ENCODE peak calls at places on chromosomes 7 and 10, in five cellular contexts. One of them, this sample, is unnamed.

GRCh38 chr7:23246540-23246939 is at the start of gene GPNMB:
- DNase-seq in left ventricle myocardium inferior: no peak
- DNase-seq in CD4-positive, alpha-beta T cell: no peak
- DNase-seq in gastrocnemius medialis: peak
- DNase-seq in heart right ventricle: peak
- DNase-seq in this sample: no peak

GRCh38 chr10:29022513-29022912 is 266.4 kb upstream of the LYZL1 start:
- DNase-seq in heart right ventricle: no peak
- DNase-seq in CD4-positive, alpha-beta T cell: no peak
- DNase-seq in left ventricle myocardium inferior: no peak
- DNase-seq in gastrocnemius medialis: no peak
- DNase-seq in this sample: no peak

GRCh38 chr7:495326-495725 is 24.3 kb downstream of the PDGFA start:
- DNase-seq in left ventricle myocardium inferior: peak
- DNase-seq in CD4-positive, alpha-beta T cell: no peak
- DNase-seq in gastrocnemius medialis: no peak
- DNase-seq in heart right ventricle: no peak
- DNase-seq in this sample: no peak

GRCh38 chr7:150801946-150802771 is 1.6 kb downstream of the TMEM176A start:
- DNase-seq in heart right ventricle: no peak
- DNase-seq in CD4-positive, alpha-beta T cell: no peak
- DNase-seq in left ventricle myocardium inferior: no peak
- DNase-seq in gastrocnemius medialis: no peak
- DNase-seq in this sample: no peak

GRCh38 chr7:87056346-87056745 is 3.1 kb downstream of the ELAPOR2 start:
- DNase-seq in gastrocnemius medialis: no peak
- DNase-seq in CD4-positive, alpha-beta T cell: no peak
- DNase-seq in left ventricle myocardium inferior: no peak
- DNase-seq in heart right ventricle: no peak
- DNase-seq in this sample: no peak

GRCh38 chr7:99140813-99141212 is 3.1 kb downstream of the SMURF1 start:
- DNase-seq in heart right ventricle: no peak
- DNase-seq in gastrocnemius medialis: no peak
- DNase-seq in left ventricle myocardium inferior: no peak
- DNase-seq in CD4-positive, alpha-beta T cell: no peak
- DNase-seq in this sample: no peak

GRCh38 chr10:73577788-73578187 is 13.4 kb downstream of the USP54 start:
- DNase-seq in CD4-positive, alpha-beta T cell: no peak
- DNase-seq in left ventricle myocardium inferior: peak
- DNase-seq in heart right ventricle: peak
- DNase-seq in gastrocnemius medialis: peak
- DNase-seq in this sample: no peak

GRCh38 chr7:149196705-149197171 is 1.4 kb downstream of the ZNF282 start:
- DNase-seq in left ventricle myocardium inferior: no peak
- DNase-seq in heart right ventricle: no peak
- DNase-seq in gastrocnemius medialis: no peak
- DNase-seq in CD4-positive, alpha-beta T cell: no peak
- DNase-seq in this sample: peak

GRCh38 chr7:42763137-42763551 is 148.7 kb downstream of the C7orf25 start:
- DNase-seq in heart right ventricle: no peak
- DNase-seq in gastrocnemius medialis: no peak
- DNase-seq in CD4-positive, alpha-beta T cell: no peak
- DNase-seq in left ventricle myocardium inferior: no peak
- DNase-seq in this sample: no peak

GRCh38 chr7:114851406-114852025 is 70.4 kb upstream of the MDFIC start:
- DNase-seq in gastrocnemius medialis: no peak
- DNase-seq in left ventricle myocardium inferior: no peak
- DNase-seq in CD4-positive, alpha-beta T cell: no peak
- DNase-seq in heart right ventricle: no peak
- DNase-seq in this sample: no peak

GRCh38 chr10:132499367-132499685 is 38.3 kb upstream of the INPP5A start:
- DNase-seq in heart right ventricle: no peak
- DNase-seq in gastrocnemius medialis: no peak
- DNase-seq in CD4-positive, alpha-beta T cell: no peak
- DNase-seq in left ventricle myocardium inferior: no peak
- DNase-seq in this sample: no peak

GRCh38 chr7:106285801-106286492 is 1.2 kb upstream of the NAMPT start:
- DNase-seq in CD4-positive, alpha-beta T cell: no peak
- DNase-seq in left ventricle myocardium inferior: peak
- DNase-seq in heart right ventricle: peak
- DNase-seq in gastrocnemius medialis: no peak
- DNase-seq in this sample: peak

GRCh38 chr10:26621889-26622681 is 75.4 kb upstream of the PDSS1 start:
- DNase-seq in left ventricle myocardium inferior: peak
- DNase-seq in heart right ventricle: no peak
- DNase-seq in gastrocnemius medialis: peak
- DNase-seq in CD4-positive, alpha-beta T cell: no peak
- DNase-seq in this sample: peak

GRCh38 chr7:70446448-70447143 is 685.3 kb upstream of the GALNT17 start:
- DNase-seq in gastrocnemius medialis: no peak
- DNase-seq in CD4-positive, alpha-beta T cell: no peak
- DNase-seq in heart right ventricle: no peak
- DNase-seq in left ventricle myocardium inferior: no peak
- DNase-seq in this sample: no peak

GRCh38 chr10:688621-689426 is 644 bp downstream of the DIP2C start:
- DNase-seq in heart right ventricle: peak
- DNase-seq in left ventricle myocardium inferior: peak
- DNase-seq in gastrocnemius medialis: no peak
- DNase-seq in CD4-positive, alpha-beta T cell: no peak
- DNase-seq in this sample: no peak

DNA sequence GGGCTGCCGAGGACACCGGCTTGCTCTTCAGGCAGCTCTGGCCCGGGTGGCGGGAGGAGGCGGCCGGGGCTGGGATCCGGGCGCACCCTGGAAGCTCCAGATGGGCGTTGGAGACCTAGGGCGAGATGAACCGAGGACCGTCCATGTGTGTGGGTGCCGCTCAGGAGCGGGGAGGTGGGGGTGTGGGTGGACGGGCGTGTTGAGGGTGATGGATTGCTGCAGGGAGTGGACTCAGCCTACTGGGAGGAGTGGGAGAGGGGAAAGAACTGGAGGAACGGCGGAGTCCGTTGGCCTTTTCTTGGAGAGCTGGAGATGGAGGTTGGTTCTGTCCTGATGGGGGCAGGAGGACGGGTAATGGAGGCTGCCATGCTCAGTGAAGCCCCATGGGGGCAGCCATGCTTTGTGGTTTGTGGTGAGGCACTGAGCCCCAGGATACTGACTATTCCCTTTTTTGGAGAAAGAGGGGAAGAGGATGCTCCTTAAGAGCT is 27.1 kb downstream of the HIF1AN start:
- DNase-seq in CD4-positive, alpha-beta T cell: no peak
- DNase-seq in left ventricle myocardium inferior: no peak
- DNase-seq in gastrocnemius medialis: no peak
- DNase-seq in heart right ventricle: no peak
- DNase-seq in this sample: no peak
- TF ChIP-seq CTCF in CD4-positive, alpha-beta T cell: no peak
- TF ChIP-seq CTCF in left ventricle myocardium inferior: no peak
- TF ChIP-seq CTCF in gastrocnemius medialis: no peak
- TF ChIP-seq CTCF in heart right ventricle: no peak
- TF ChIP-seq CTCF in this sample: no peak

GRCh38 chr7:64636386-64636785 is 29.5 kb upstream of the ZNF107 start:
- DNase-seq in gastrocnemius medialis: no peak
- DNase-seq in left ventricle myocardium inferior: no peak
- DNase-seq in CD4-positive, alpha-beta T cell: no peak
- DNase-seq in heart right ventricle: no peak
- DNase-seq in this sample: no peak
- TF ChIP-seq CTCF in gastrocnemius medialis: no peak
- TF ChIP-seq CTCF in left ventricle myocardium inferior: peak
- TF ChIP-seq CTCF in CD4-positive, alpha-beta T cell: no peak
- TF ChIP-seq CTCF in heart right ventricle: peak
- TF ChIP-seq CTCF in this sample: no peak

DNA sequence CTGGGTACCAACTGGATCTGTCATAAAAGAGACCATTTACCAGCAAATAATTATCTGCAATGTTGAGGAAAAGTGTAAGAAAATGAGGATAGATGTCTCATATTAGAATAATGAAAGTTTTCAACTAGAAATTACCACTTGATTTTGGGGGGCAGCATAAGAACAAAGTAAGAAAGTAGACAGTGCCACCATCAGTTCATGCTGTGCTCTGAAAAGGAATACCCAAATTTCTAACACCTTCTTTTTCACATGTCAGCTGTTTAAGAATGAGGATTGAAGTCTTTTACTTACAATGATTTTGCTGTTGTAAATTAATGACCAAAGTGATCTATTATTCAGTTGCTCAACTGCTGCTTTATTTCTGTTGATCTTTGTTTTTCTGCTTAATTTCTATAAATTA is 578.3 kb downstream of the ETV1 start:
- DNase-seq in gastrocnemius medialis: no peak
- DNase-seq in left ventricle myocardium inferior: no peak
- DNase-seq in CD4-positive, alpha-beta T cell: no peak
- DNase-seq in heart right ventricle: no peak
- DNase-seq in this sample: no peak
- TF ChIP-seq CTCF in gastrocnemius medialis: no peak
- TF ChIP-seq CTCF in left ventricle myocardium inferior: no peak
- TF ChIP-seq CTCF in CD4-positive, alpha-beta T cell: no peak
- TF ChIP-seq CTCF in heart right ventricle: no peak
- TF ChIP-seq CTCF in this sample: no peak

GRCh38 chr7:128903621-128904361 is 6.7 kb downstream of the KCP start:
- DNase-seq in CD4-positive, alpha-beta T cell: no peak
- DNase-seq in gastrocnemius medialis: no peak
- DNase-seq in heart right ventricle: no peak
- DNase-seq in left ventricle myocardium inferior: no peak
- DNase-seq in this sample: no peak

GRCh38 chr7:128902761-128903585 is 7.5 kb downstream of the KCP start:
- DNase-seq in left ventricle myocardium inferior: no peak
- DNase-seq in gastrocnemius medialis: no peak
- DNase-seq in CD4-positive, alpha-beta T cell: no peak
- DNase-seq in heart right ventricle: no peak
- DNase-seq in this sample: no peak

GRCh38 chr7:128906766-128907559 is 3.5 kb downstream of the KCP start:
- DNase-seq in heart right ventricle: no peak
- DNase-seq in gastrocnemius medialis: no peak
- DNase-seq in CD4-positive, alpha-beta T cell: no peak
- DNase-seq in left ventricle myocardium inferior: no peak
- DNase-seq in this sample: no peak

GRCh38 chr7:128906001-128906765 is 4.3 kb downstream of the KCP start:
- DNase-seq in heart right ventricle: no peak
- DNase-seq in gastrocnemius medialis: no peak
- DNase-seq in CD4-positive, alpha-beta T cell: no peak
- DNase-seq in left ventricle myocardium inferior: no peak
- DNase-seq in this sample: peak

DNA sequence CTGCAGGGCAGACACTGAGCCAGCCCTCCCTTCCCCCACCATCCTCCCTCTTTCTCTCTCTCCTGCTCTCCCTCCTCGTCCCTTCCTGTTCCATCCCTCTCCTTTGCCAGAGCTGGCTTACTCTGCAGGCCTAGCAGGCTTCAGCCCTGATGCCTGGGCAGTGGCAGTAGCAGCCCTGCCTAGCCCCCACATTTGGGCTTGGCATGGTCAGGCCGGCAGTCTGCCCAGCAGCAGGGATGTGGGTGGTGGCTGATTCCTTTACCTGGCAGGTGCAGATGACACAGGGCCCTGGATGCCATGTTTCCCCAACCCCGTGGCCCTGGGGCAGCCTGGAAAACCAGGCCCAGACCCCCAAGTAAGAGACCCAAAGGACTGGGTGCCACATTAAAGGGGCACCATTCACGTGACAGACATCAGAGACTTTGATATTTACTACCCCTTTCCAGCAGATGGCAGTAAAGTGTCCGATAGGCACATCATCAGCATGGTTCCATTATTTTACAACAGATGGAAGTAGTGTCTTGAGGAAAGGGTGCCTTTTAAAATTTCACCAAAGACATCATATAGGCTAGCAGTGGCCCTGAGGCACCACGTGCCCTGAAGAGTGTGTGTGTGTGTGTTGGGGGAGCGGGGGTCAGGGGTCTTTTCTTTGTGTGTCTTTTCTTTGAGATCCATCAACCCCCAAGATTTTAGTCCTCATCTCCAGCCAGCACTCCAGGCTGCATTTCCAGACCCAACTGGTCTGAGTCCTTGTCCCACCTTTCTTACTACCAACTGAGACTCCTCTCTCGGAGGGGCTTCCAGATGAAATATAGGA is 5.9 kb downstream of the KCP start:
- DNase-seq in CD4-positive, alpha-beta T cell: no peak
- DNase-seq in heart right ventricle: no peak
- DNase-seq in gastrocnemius medialis: no peak
- DNase-seq in left ventricle myocardium inferior: no peak
- DNase-seq in this sample: peak
- TF ChIP-seq CTCF in CD4-positive, alpha-beta T cell: peak
- TF ChIP-seq CTCF in heart right ventricle: peak
- TF ChIP-seq CTCF in gastrocnemius medialis: peak
- TF ChIP-seq CTCF in left ventricle myocardium inferior: peak
- TF ChIP-seq CTCF in this sample: peak

DNA sequence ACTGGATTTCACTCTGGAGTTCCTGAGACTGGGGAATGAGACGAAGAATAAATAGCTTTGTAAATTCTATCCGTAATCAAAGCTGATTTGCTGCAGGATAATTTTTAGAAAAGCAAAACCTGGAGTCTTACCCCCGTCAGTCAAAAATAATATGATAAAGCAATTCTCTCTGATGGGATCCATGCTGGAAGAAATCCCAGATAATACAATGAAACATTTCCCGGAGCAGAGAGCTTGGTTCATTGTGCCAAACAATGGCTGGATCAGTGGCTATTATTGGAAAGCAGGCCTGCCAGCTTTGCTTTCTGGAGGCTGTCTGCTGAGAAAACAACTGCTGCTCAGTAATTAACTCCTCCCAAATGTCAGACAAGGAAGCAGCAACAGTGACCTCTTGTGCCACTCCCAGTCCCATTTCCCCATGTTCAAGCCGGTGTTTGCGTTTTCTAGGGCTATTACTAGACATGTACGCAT is 609.4 kb upstream of the PCDH15 start:
- DNase-seq in left ventricle myocardium inferior: peak
- DNase-seq in gastrocnemius medialis: peak
- DNase-seq in heart right ventricle: peak
- DNase-seq in CD4-positive, alpha-beta T cell: no peak
- DNase-seq in this sample: no peak
- TF ChIP-seq CTCF in left ventricle myocardium inferior: peak
- TF ChIP-seq CTCF in gastrocnemius medialis: no peak
- TF ChIP-seq CTCF in heart right ventricle: peak
- TF ChIP-seq CTCF in CD4-positive, alpha-beta T cell: no peak
- TF ChIP-seq CTCF in this sample: no peak

GRCh38 chr7:47197508-47197907 is 384.4 kb downstream of the TNS3 start:
- DNase-seq in gastrocnemius medialis: no peak
- DNase-seq in heart right ventricle: no peak
- DNase-seq in left ventricle myocardium inferior: no peak
- DNase-seq in CD4-positive, alpha-beta T cell: no peak
- DNase-seq in this sample: no peak

GRCh38 chr7:47196106-47196630 is 385.7 kb downstream of the TNS3 start:
- DNase-seq in gastrocnemius medialis: no peak
- DNase-seq in left ventricle myocardium inferior: no peak
- DNase-seq in heart right ventricle: no peak
- DNase-seq in CD4-positive, alpha-beta T cell: no peak
- DNase-seq in this sample: no peak

GRCh38 chr7:47198159-47198558 is 383.8 kb downstream of the TNS3 start:
- DNase-seq in CD4-positive, alpha-beta T cell: no peak
- DNase-seq in gastrocnemius medialis: no peak
- DNase-seq in left ventricle myocardium inferior: no peak
- DNase-seq in heart right ventricle: no peak
- DNase-seq in this sample: no peak

GRCh38 chr7:47194516-47194915 is 387.4 kb downstream of the TNS3 start:
- DNase-seq in CD4-positive, alpha-beta T cell: no peak
- DNase-seq in heart right ventricle: no peak
- DNase-seq in left ventricle myocardium inferior: no peak
- DNase-seq in gastrocnemius medialis: no peak
- DNase-seq in this sample: no peak

GRCh38 chr7:47195641-47196040 is 386.3 kb downstream of the TNS3 start:
- DNase-seq in left ventricle myocardium inferior: no peak
- DNase-seq in CD4-positive, alpha-beta T cell: no peak
- DNase-seq in gastrocnemius medialis: no peak
- DNase-seq in heart right ventricle: no peak
- DNase-seq in this sample: no peak
- TF ChIP-seq CTCF in left ventricle myocardium inferior: peak
- TF ChIP-seq CTCF in CD4-positive, alpha-beta T cell: no peak
- TF ChIP-seq CTCF in gastrocnemius medialis: no peak
- TF ChIP-seq CTCF in heart right ventricle: no peak
- TF ChIP-seq CTCF in this sample: no peak

This sample was measured in GM10248.